ENCODE peak calls at places on chromosome 2, in eight cellular contexts. I is body of pancreas, Z is sigmoid colon, O is ovary, P is suprapubic skin, K is breast epithelium, E is A549, G is tibial nerve. F is an unnamed sample. For H3K4me1, the result is how much of the 10 kb centered on the place peaks cover.

GRCh38 chr2:163155279-163155883 is 316.8 kb upstream of the KCNH7 start:
- DNase-seq in I (no peak), Z (no peak), O (no peak), P (no peak), K (no peak), E (peak), G (peak), F (no peak)

GRCh38 chr2:26629751-26630150 is 11.4 kb downstream of the CIB4 start:
- DNase-seq in I (no peak), Z (no peak), O (peak), P (no peak), K (no peak), E (no peak), G (no peak), F (no peak)

GRCh38 chr2:122100371-122101150 is 345.1 kb downstream of the TSN start:
- DNase-seq in I (no peak), Z (no peak), O (no peak), P (no peak), K (no peak), E (no peak), G (no peak), F (no peak)

GRCh38 chr2:226839960-226840359 is 4.1 kb downstream of the RHBDD1 start:
- DNase-seq in I (no peak), Z (no peak), O (no peak), P (no peak), K (no peak), E (no peak), G (no peak), F (no peak)

GRCh38 chr2:86764661-86765307 is 25.9 kb downstream of the CD8A start:
- DNase-seq in I (no peak), Z (no peak), O (no peak), P (no peak), K (no peak), E (peak), G (no peak), F (no peak)

GRCh38 chr2:230906471-230907230 is 18.4 kb downstream of the GPR55 start:
- DNase-seq in I (no peak), Z (peak), O (no peak), P (peak), K (no peak), E (no peak), G (no peak), F (no peak)

GRCh38 chr2:47602996-47603395 is 179.9 kb upstream of the MSH6 start:
- DNase-seq in I (no peak), Z (no peak), O (no peak), P (no peak), K (no peak), E (no peak), G (no peak), F (no peak)

GRCh38 chr2:49080681-49081080 is 73.6 kb downstream of the FSHR start:
- DNase-seq in I (no peak), Z (no peak), O (no peak), P (no peak), K (no peak), E (no peak), G (no peak), F (no peak)

GRCh38 chr2:157480182-157480961 is 36.5 kb upstream of the CYTIP start:
- DNase-seq in I (peak), Z (no peak), O (no peak), P (no peak), K (no peak), E (no peak), G (peak), F (peak)

GRCh38 chr2:219041252-219041651 is at the start of gene CFAP65:
- DNase-seq in I (peak), Z (no peak), O (peak), P (no peak), K (no peak), E (peak), G (no peak), F (no peak)

GRCh38 chr2:15432642-15433261 is 128.4 kb downstream of the NBAS start:
- DNase-seq in I (no peak), Z (no peak), O (no peak), P (no peak), K (no peak), E (no peak), G (no peak), F (no peak)

GRCh38 chr2:60513191-60513590 is 40.3 kb downstream of the BCL11A start:
- DNase-seq in I (no peak), Z (no peak), O (no peak), P (no peak), K (no peak), E (no peak), G (no peak), F (no peak)

GRCh38 chr2:9996321-9996720 is 44.8 kb downstream of the GRHL1 start:
- DNase-seq in I (no peak), Z (no peak), O (no peak), P (no peak), K (no peak), E (no peak), G (no peak), F (no peak)

GRCh38 chr2:11582526-11583202 is 48.8 kb downstream of the GREB1 start:
- DNase-seq in I (peak), Z (peak), O (peak), P (peak), K (peak), E (peak), G (peak), F (peak)

GRCh38 chr2:31962757-31963361 is 47.9 kb downstream of the MEMO1 start:
- DNase-seq in I (no peak), Z (no peak), O (no peak), P (no peak), K (no peak), E (no peak), G (no peak), F (no peak)

GRCh38 chr2:237529452-237530402 is 36.6 kb upstream of the PRLH start:
- DNase-seq in I (no peak), Z (no peak), O (no peak), P (no peak), K (no peak), E (no peak), G (no peak), F (no peak)

GRCh38 chr2:227164745-227165350 is 424 bp downstream of the COL4A3 start:
- DNase-seq in I (peak), Z (no peak), O (no peak), P (no peak), K (no peak), E (peak), G (no peak), F (peak)

GRCh38 chr2:143758629-143759330 is 629.6 kb downstream of the ARHGAP15 start:
- DNase-seq in I (no peak), Z (no peak), O (no peak), P (no peak), K (no peak), E (no peak), G (no peak), F (no peak)

GRCh38 chr2:5946210-5947118 is 254.3 kb downstream of the SOX11 start:
- DNase-seq in I (no peak), Z (no peak), O (no peak), P (no peak), K (no peak), E (no peak), G (no peak), F (no peak)

GRCh38 chr2:150167711-150168110 is 319.8 kb downstream of the RND3 start:
- DNase-seq in I (no peak), Z (no peak), O (no peak), P (no peak), K (no peak), E (peak), G (no peak), F (no peak)

GRCh38 chr2:232321817-232322559 is 56.6 kb upstream of the ALPP start:
- DNase-seq in I (no peak), Z (peak), O (no peak), P (peak), K (no peak), E (no peak), G (no peak), F (peak)

GRCh38 chr2:1868683-1869141 is 124.4 kb upstream of the PXDN start:
- DNase-seq in I (no peak), Z (no peak), O (no peak), P (no peak), K (no peak), E (no peak), G (no peak), F (no peak)

GRCh38 chr2:43221660-43222471 is 4.5 kb downstream of the ZFP36L2 start:
- DNase-seq in I (peak), Z (peak), O (peak), P (peak), K (peak), E (peak), G (peak), F (peak)

GRCh38 chr2:43220982-43221659 is 5.3 kb downstream of the ZFP36L2 start:
- DNase-seq in I (peak), Z (peak), O (peak), P (peak), K (peak), E (no peak), G (peak), F (peak)

GRCh38 chr2:43219383-43220228 is 6.8 kb downstream of the ZFP36L2 start:
- DNase-seq in I (peak), Z (peak), O (peak), P (peak), K (peak), E (peak), G (peak), F (peak)

GRCh38 chr2:43218550-43219382 is 7.6 kb downstream of the ZFP36L2 start:
- DNase-seq in I (peak), Z (peak), O (peak), P (peak), K (peak), E (no peak), G (peak), F (peak)

GRCh38 chr2:43220229-43220981 is 6.0 kb downstream of the ZFP36L2 start:
- DNase-seq in I (no peak), Z (no peak), O (no peak), P (no peak), K (no peak), E (no peak), G (peak), F (no peak)
- H3K4me1 ChIP-seq in I (half or more), Z (under half), O (under half), P (half or more), K (under half), E (half or more), G (under half), F (under half)

GRCh38 chr2:202870431-202871160 is 970 bp downstream of the ICA1L start:
- DNase-seq in I (peak), Z (peak), O (peak), P (no peak), K (peak), E (peak), G (peak), F (peak)
- TF ChIP-seq POLR2A in I (no peak), Z (no peak), O (no peak), P (no peak), K (no peak), E (peak), G (no peak), F (no peak)

GRCh38 chr2:239014458-239014857 is 166.6 kb downstream of the TWIST2 start:
- DNase-seq in I (no peak), Z (peak), O (no peak), P (peak), K (no peak), E (no peak), G (no peak), F (no peak)
- H3K4me1 ChIP-seq in I (under half), Z (under half), O (under half), P (under half), K (under half), E (under half), G (under half), F (under half)

GRCh38 chr2:202032841-202033316 is 776 bp upstream of the FZD7 start:
- DNase-seq in I (peak), Z (peak), O (peak), P (peak), K (peak), E (peak), G (peak), F (no peak)

GRCh38 chr2:202034249-202035088 is 814 bp downstream of the FZD7 start:
- DNase-seq in I (peak), Z (peak), O (peak), P (no peak), K (no peak), E (peak), G (no peak), F (no peak)

GRCh38 chr2:202031261-202031986 is 2.2 kb upstream of the FZD7 start:
- DNase-seq in I (no peak), Z (no peak), O (no peak), P (no peak), K (no peak), E (no peak), G (no peak), F (no peak)

GRCh38 chr2:202035089-202035940 is 1.7 kb downstream of the FZD7 start:
- DNase-seq in I (peak), Z (peak), O (peak), P (peak), K (peak), E (no peak), G (peak), F (no peak)

DNA sequence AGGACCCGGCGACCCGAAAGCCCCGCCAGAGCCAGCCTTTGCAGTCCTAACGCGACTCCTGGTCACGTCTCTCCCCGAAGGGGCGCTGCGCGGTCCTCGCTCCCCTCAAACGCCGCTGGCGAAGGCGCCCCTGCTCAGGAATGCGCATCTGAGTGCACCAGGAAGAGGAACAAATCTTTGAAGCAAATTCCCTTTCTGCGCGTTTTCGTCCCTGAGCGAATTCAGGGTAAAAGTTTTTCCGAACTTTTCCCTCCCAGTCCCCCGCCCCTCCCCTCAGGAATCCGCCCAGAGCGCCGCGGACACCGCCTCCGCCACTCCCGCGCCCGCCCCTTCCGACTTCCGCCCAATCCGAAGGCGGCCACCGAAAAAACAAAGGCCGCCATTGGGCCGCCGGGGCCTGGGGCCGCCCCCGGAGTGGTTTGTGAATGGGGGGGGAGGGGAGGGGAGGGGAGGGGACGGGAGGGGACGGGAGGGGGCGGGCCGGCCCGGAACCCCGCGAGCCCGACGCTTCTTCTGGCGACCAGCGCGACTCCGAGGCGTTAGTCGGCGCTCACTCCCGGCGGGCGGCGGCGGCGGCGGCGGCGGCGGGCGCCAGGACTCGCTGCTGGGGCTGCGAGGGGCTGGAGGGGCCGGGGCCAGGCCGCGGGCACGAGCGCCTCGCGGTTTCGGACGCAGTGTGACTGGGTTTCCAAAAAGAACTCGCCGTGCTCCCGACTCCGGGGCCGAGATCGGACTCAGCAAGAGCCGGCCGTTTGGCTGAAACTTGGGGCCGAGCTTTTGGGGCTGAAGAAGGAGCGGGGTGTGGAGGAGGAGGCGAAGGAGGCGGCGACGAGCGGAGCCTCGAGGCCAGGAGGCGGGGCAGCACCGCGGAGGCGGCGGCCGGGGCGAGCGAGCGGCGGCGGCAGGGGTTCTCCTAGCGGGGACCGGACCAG is at the start of gene FZD7:
- DNase-seq in I (peak), Z (peak), O (peak), P (peak), K (peak), E (peak), G (peak), F (peak)
- TF ChIP-seq POLR2A in I (peak), Z (peak), O (peak), P (peak), K (peak), E (peak), G (peak), F (peak)

GRCh38 chr2:46313063-46313462 is 15.9 kb downstream of the EPAS1 start:
- DNase-seq in I (no peak), Z (no peak), O (no peak), P (peak), K (no peak), E (no peak), G (no peak), F (no peak)
- H3K4me1 ChIP-seq in I (half or more), Z (under half), O (under half), P (half or more), K (under half), E (half or more), G (under half), F (half or more)

DNA sequence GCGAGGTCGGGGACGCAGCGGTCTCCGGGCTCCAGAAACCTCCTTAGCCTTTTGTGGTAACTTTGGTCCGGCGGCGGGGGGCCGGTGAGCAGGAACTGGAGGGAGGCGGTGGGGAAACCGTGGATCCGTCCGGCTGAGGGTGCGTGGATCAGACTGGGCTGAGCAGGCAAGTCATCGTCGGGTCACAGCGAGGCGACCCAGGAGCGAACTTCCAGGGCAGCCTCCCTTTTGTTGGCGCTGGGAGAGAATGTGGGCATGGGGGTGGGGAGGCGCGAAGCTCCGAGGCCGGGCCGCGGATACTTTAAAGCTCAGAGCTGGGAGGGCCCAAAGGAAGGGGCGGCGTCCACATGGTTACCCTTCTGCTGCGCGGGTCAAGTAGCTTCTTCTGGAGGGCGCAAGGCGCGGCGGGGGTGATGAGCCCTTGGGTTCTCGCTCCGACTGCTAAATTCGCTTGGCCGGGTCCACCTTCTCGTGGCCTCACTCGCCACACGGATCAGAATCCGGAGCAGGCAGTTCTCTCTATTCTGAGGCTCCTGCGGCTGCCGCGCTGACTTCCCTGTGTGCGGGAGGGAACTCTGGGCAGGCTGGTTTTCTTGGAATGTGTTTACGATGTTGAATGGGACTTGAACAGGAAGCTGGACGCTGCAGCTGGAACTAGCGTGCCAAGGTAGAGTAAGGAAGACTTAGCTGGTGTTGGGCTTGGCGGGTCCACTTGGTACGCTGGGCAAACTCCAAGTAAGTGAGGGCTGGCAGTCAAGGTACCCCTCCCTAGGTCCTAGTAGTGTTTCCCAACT is 969 bp downstream of the GULP1 start:
- DNase-seq in I (peak), Z (peak), O (peak), P (peak), K (peak), E (peak), G (peak), F (peak)
- TF ChIP-seq POLR2A in I (peak), Z (peak), O (peak), P (no peak), K (peak), E (peak), G (peak), F (no peak)

GRCh38 chr2:239290618-239291504 is 110.0 kb downstream of the HDAC4 start:
- DNase-seq in I (peak), Z (peak), O (no peak), P (peak), K (peak), E (no peak), G (no peak), F (no peak)

GRCh38 chr2:239292956-239293355 is 107.9 kb downstream of the HDAC4 start:
- DNase-seq in I (peak), Z (peak), O (no peak), P (peak), K (no peak), E (no peak), G (no peak), F (peak)

GRCh38 chr2:239292531-239292930 is 108.3 kb downstream of the HDAC4 start:
- DNase-seq in I (no peak), Z (no peak), O (no peak), P (no peak), K (no peak), E (no peak), G (no peak), F (peak)

GRCh38 chr2:239293450-239294430 is 107.1 kb downstream of the HDAC4 start:
- DNase-seq in I (no peak), Z (peak), O (peak), P (peak), K (no peak), E (no peak), G (no peak), F (no peak)

GRCh38 chr2:239291505-239292350 is 109.1 kb downstream of the HDAC4 start:
- DNase-seq in I (peak), Z (peak), O (peak), P (peak), K (no peak), E (no peak), G (no peak), F (no peak)
- H3K4me1 ChIP-seq in I (under half), Z (under half), O (under half), P (under half), K (under half), E (under half), G (half or more), F (under half)

DNA sequence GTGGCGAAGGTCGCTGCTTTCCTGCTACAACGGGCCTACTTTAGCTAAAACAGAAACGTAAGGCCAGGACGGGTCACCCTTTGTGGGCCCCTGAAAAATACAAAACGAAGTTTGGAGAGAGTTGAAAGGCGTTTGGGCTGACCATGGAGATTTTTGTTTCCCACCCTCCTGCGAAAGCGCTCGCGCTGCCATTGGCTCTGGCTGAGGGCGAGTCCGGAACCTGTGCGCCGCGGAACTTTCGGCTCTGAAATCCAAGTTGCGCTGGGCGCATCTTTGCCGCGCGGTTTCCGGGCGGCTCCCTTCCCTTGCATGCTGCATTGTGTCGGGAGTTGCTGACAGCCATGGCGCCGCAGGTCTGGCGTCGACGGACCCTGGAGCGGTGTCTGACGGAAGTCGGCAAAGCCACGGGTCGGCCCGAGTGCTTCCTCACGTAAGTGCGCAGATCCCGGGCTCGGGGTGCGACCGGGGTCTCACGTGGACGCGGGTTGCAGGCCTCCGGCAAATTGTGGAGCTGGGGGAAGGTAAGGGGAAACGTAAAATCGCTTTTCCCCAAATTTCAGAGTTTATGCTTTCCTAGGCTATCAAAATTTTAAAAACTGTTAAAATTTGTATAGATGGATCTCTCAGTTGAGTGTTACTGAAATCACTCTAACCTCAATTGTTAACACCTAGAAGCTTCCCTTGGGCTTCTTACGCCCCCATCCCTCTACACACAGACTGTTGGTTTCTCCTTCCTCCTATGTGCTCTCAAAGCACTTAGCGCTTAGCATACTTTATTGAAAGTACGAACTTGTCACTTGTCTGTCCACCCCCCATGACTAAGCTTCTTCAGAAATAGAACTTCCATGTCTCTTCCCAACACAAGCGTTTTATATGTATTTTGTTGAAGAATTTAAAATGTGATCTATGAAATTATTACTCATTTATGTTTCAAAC is at the start of gene MPHOSPH10:
- DNase-seq in I (peak), Z (peak), O (peak), P (peak), K (peak), E (peak), G (peak), F (peak)
- TF ChIP-seq POLR2A in I (no peak), Z (no peak), O (no peak), P (peak), K (no peak), E (peak), G (peak), F (peak)